ENCODE peak calls at places on chromosome 1, in nine cellular contexts. E is testis, Q is lower leg skin, W is ovary, B is prostate gland, C is spleen, P is A549, F is tibial nerve, R is endothelial cell of umbilical vein. A is an unnamed sample.

GRCh38 chr1:36076979-36077573 is 6.8 kb upstream of the TEKT2 start:
- DNase-seq in E (no peak), Q (no peak), W (no peak), B (no peak), C (no peak), P (no peak), F (no peak), R (no peak), A (no peak)

GRCh38 chr1:67586596-67586995 is 98.4 kb upstream of the GADD45A start:
- DNase-seq in E (peak), Q (peak), W (peak), B (no peak), C (no peak), P (no peak), F (no peak), R (no peak), A (no peak)

GRCh38 chr1:51669191-51669590 is 52.3 kb downstream of the OSBPL9 start:
- DNase-seq in E (no peak), Q (no peak), W (no peak), B (no peak), C (no peak), P (no peak), F (no peak), R (peak), A (no peak)

GRCh38 chr1:183834568-183834967 is 29.6 kb downstream of the RGL1 start:
- DNase-seq in E (peak), Q (no peak), W (no peak), B (no peak), C (no peak), P (no peak), F (no peak), R (no peak), A (no peak)

GRCh38 chr1:93448983-93449805 is 1.3 kb downstream of the FNBP1L start:
- DNase-seq in E (peak), Q (no peak), W (no peak), B (peak), C (no peak), P (peak), F (no peak), R (peak), A (no peak)

GRCh38 chr1:88503656-88504055 is 180.4 kb upstream of the PKN2 start:
- DNase-seq in E (no peak), Q (no peak), W (no peak), B (no peak), C (no peak), P (no peak), F (no peak), R (no peak), A (no peak)

GRCh38 chr1:195141294-195141693 is 1466.9 kb downstream of the KCNT2 start:
- DNase-seq in E (peak), Q (no peak), W (no peak), B (no peak), C (no peak), P (peak), F (no peak), R (no peak), A (no peak)

GRCh38 chr1:12174789-12175455 is 8.1 kb downstream of the TNFRSF1B start:
- DNase-seq in E (no peak), Q (no peak), W (peak), B (no peak), C (peak), P (no peak), F (no peak), R (peak), A (no peak)

GRCh38 chr1:87194271-87194774 is 134.4 kb upstream of the LMO4 start:
- DNase-seq in E (no peak), Q (no peak), W (no peak), B (no peak), C (no peak), P (no peak), F (no peak), R (no peak), A (no peak)

GRCh38 chr1:20470174-20470573 is 15.8 kb downstream of the CAMK2N1 start:
- DNase-seq in E (peak), Q (no peak), W (no peak), B (no peak), C (peak), P (no peak), F (no peak), R (peak), A (no peak)

GRCh38 chr1:162033445-162033844 is 9.8 kb upstream of the OLFML2B start:
- DNase-seq in E (peak), Q (no peak), W (no peak), B (no peak), C (no peak), P (no peak), F (no peak), R (no peak), A (no peak)

GRCh38 chr1:201245082-201245481 is 38.2 kb upstream of the PKP1 start:
- DNase-seq in E (no peak), Q (no peak), W (no peak), B (no peak), C (no peak), P (no peak), F (no peak), R (no peak), A (no peak)

GRCh38 chr1:156797212-156797871 is 19.3 kb downstream of the SH2D2A start:
- DNase-seq in E (peak), Q (no peak), W (no peak), B (peak), C (no peak), P (peak), F (no peak), R (peak), A (no peak)

GRCh38 chr1:78250201-78250600 is 204.4 kb downstream of the GIPC2 start:
- DNase-seq in E (no peak), Q (no peak), W (no peak), B (no peak), C (no peak), P (no peak), F (no peak), R (no peak), A (no peak)

GRCh38 chr1:56450004-56450666 is 129.2 kb downstream of the PLPP3 start:
- DNase-seq in E (no peak), Q (no peak), W (no peak), B (no peak), C (no peak), P (no peak), F (no peak), R (no peak), A (no peak)

GRCh38 chr1:96329121-96329520 is 392.5 kb upstream of the PTBP2 start:
- DNase-seq in E (no peak), Q (no peak), W (no peak), B (no peak), C (no peak), P (no peak), F (no peak), R (peak), A (no peak)

GRCh38 chr1:94095112-94095637 is 25.8 kb downstream of the ABCA4 start:
- DNase-seq in E (peak), Q (peak), W (peak), B (peak), C (no peak), P (no peak), F (peak), R (peak), A (no peak)

GRCh38 chr1:157368363-157368762 is 184.0 kb downstream of the FCRL5 start:
- DNase-seq in E (no peak), Q (no peak), W (no peak), B (no peak), C (no peak), P (no peak), F (no peak), R (no peak), A (no peak)

GRCh38 chr1:41698916-41699860 is 214.7 kb upstream of the EDN2 start:
- DNase-seq in E (no peak), Q (no peak), W (no peak), B (no peak), C (no peak), P (no peak), F (no peak), R (no peak), A (no peak)

GRCh38 chr1:56074357-56074717 is 505.0 kb downstream of the PLPP3 start:
- DNase-seq in E (no peak), Q (no peak), W (no peak), B (no peak), C (no peak), P (no peak), F (no peak), R (no peak), A (no peak)

GRCh38 chr1:42311897-42312296 is 23.1 kb downstream of the FOXJ3 start:
- DNase-seq in E (no peak), Q (no peak), W (no peak), B (no peak), C (no peak), P (no peak), F (no peak), R (no peak), A (no peak)

GRCh38 chr1:70150444-70150843 is 54.9 kb downstream of the LRRC40 start:
- DNase-seq in E (no peak), Q (no peak), W (no peak), B (no peak), C (no peak), P (no peak), F (no peak), R (no peak), A (no peak)

GRCh38 chr1:101960164-101960563 is 36.6 kb downstream of the OLFM3 start:
- DNase-seq in E (no peak), Q (no peak), W (no peak), B (no peak), C (no peak), P (no peak), F (no peak), R (no peak), A (no peak)

GRCh38 chr1:38088366-38088765 is 41.8 kb upstream of the POU3F1 start:
- DNase-seq in E (no peak), Q (no peak), W (no peak), B (no peak), C (peak), P (peak), F (no peak), R (no peak), A (no peak)

GRCh38 chr1:41795205-41795762 is 123.4 kb downstream of the HIVEP3 start:
- DNase-seq in E (no peak), Q (no peak), W (no peak), B (no peak), C (no peak), P (peak), F (no peak), R (peak), A (no peak)

GRCh38 chr1:150530491-150531159 is 15.1 kb downstream of the FALEC start:
- DNase-seq in E (no peak), Q (no peak), W (no peak), B (no peak), C (peak), P (no peak), F (no peak), R (no peak), A (no peak)

GRCh38 chr1:183568176-183569041 is 21.9 kb downstream of the NCF2 start:
- DNase-seq in E (peak), Q (no peak), W (no peak), B (no peak), C (peak), P (no peak), F (no peak), R (peak), A (no peak)

GRCh38 chr1:1616045-1616821 is 933 bp downstream of the MIB2 start:
- DNase-seq in E (no peak), Q (no peak), W (no peak), B (peak), C (no peak), P (no peak), F (no peak), R (peak), A (no peak)

GRCh38 chr1:1614204-1614953 is 921 bp upstream of the MIB2 start:
- DNase-seq in E (peak), Q (no peak), W (peak), B (no peak), C (peak), P (no peak), F (no peak), R (no peak), A (no peak)

GRCh38 chr1:1613509-1614082 is 1.7 kb upstream of the MIB2 start:
- DNase-seq in E (no peak), Q (no peak), W (no peak), B (no peak), C (no peak), P (no peak), F (no peak), R (no peak), A (no peak)

GRCh38 chr1:1615256-1616044 is at the start of gene MIB2:
- DNase-seq in E (peak), Q (peak), W (peak), B (peak), C (peak), P (peak), F (peak), R (peak), A (peak)

GRCh38 chr1:1614954-1615255 is 395 bp upstream of the MIB2 start:
- DNase-seq in E (no peak), Q (no peak), W (no peak), B (no peak), C (no peak), P (no peak), F (no peak), R (no peak), A (no peak)
- TF ChIP-seq POLR2A in E (no peak), Q (no peak), W (no peak), B (no peak), C (no peak), P (no peak), F (no peak), R (no peak), A (no peak)

GRCh38 chr1:54607821-54608220 is 15.5 kb downstream of the FAM151A start:
- DNase-seq in E (no peak), Q (no peak), W (no peak), B (no peak), C (peak), P (no peak), F (no peak), R (no peak), A (no peak)
- TF ChIP-seq POLR2A in E (no peak), Q (no peak), W (no peak), B (no peak), C (no peak), P (no peak), F (no peak), R (no peak), A (no peak)

GRCh38 chr1:9910080-9910424 is at the start of gene CTNNBIP1:
- DNase-seq in E (no peak), Q (no peak), W (no peak), B (no peak), C (peak), P (no peak), F (no peak), R (no peak), A (peak)
- TF ChIP-seq POLR2A in E (no peak), Q (no peak), W (peak), B (peak), C (no peak), P (peak), F (peak), R (peak), A (peak)

GRCh38 chr1:53086504-53087070 is 24.6 kb downstream of the PODN start:
- DNase-seq in E (no peak), Q (no peak), W (no peak), B (peak), C (no peak), P (no peak), F (no peak), R (no peak), A (no peak)
- TF ChIP-seq POLR2A in E (no peak), Q (no peak), W (no peak), B (no peak), C (no peak), P (no peak), F (no peak), R (no peak), A (no peak)

GRCh38 chr1:203871114-203871875 is 9.9 kb downstream of the SNRPE start:
- DNase-seq in E (peak), Q (peak), W (no peak), B (peak), C (no peak), P (peak), F (no peak), R (peak), A (peak)
- TF ChIP-seq POLR2A in E (no peak), Q (no peak), W (no peak), B (no peak), C (no peak), P (no peak), F (no peak), R (no peak), A (no peak)

GRCh38 chr1:46616277-46617107 is at the start of gene MOB3C:
- DNase-seq in E (peak), Q (peak), W (peak), B (peak), C (peak), P (peak), F (peak), R (peak), A (peak)
- TF ChIP-seq POLR2A in E (peak), Q (no peak), W (peak), B (peak), C (no peak), P (peak), F (peak), R (peak), A (peak)

GRCh38 chr1:26900001-26900814 is at the start of gene GPATCH3:
- DNase-seq in E (peak), Q (peak), W (peak), B (peak), C (peak), P (peak), F (peak), R (peak), A (peak)
- TF ChIP-seq POLR2A in E (no peak), Q (no peak), W (no peak), B (peak), C (no peak), P (peak), F (no peak), R (peak), A (peak)

GRCh38 chr1:16613185-16614147 is at the start of gene NBPF1:
- DNase-seq in E (peak), Q (peak), W (peak), B (peak), C (peak), P (peak), F (peak), R (peak), A (peak)

GRCh38 chr1:16617101-16617727 is 3.9 kb upstream of the NBPF1 start:
- DNase-seq in E (no peak), Q (no peak), W (no peak), B (no peak), C (peak), P (no peak), F (peak), R (no peak), A (no peak)

GRCh38 chr1:16612332-16613172 is 812 bp downstream of the NBPF1 start:
- DNase-seq in E (peak), Q (peak), W (peak), B (peak), C (no peak), P (peak), F (peak), R (peak), A (peak)

GRCh38 chr1:16615253-16616252 is 2.2 kb upstream of the NBPF1 start:
- DNase-seq in E (no peak), Q (peak), W (peak), B (peak), C (peak), P (no peak), F (no peak), R (no peak), A (no peak)

DNA sequence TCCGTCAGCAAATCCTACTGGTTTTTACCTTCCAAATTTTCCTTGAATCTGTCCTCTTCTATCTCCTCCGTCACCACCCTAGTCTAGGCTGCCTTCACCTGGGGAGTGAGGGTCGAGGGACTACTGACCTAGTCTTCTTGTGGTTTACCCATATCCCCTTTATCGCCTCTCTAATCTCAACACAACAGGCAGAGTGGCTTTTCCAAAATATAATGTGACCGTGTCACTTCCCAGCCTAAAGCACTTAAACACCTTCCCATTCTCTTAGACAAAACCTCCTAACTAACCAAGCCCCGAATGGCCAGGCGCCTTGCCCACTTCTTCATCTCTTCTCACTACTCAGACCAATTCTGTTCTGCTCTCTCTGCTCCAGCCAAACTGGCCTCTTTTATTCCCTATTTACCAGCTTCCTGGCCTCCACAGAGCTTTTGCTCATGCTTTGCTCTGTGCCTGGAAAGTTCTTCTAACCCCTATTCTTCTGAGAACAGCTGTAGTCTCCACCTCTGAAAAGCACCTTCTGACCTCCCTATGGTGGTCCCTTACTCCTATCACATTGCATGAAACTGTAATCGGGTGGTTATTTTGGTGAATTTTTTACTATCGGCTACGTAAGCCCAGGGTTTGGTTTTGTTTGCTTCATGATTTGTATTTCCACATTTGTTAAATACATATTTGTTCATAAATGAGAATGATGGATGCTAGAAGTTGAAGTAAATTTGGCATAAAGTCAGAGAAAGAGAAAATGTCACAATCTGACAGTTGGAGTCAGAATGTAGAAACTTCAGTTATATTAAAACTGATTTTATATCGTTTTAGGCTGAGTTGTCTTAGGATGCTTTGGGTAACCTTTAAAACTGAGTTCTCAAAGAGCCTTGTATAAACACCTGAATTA is 1.2 kb upstream of the NBPF1 start:
- DNase-seq in E (no peak), Q (no peak), W (peak), B (peak), C (peak), P (no peak), F (no peak), R (no peak), A (no peak)
- TF ChIP-seq POLR2A in E (no peak), Q (no peak), W (no peak), B (no peak), C (no peak), P (no peak), F (no peak), R (no peak), A (no peak)

A was measured in H54.